ENCODE peak calls at places on chromosome 7, in nine cellular contexts. G is hepatocyte, Q is HEK293T, K is kidney glomerular epithelial cell, W is amygdala, H is H9, A is SK-N-MC, N is DND-41, V is NCI-H2029 treated with DMSO at 0.1 percent for 48 hours. J is an unnamed sample.

GRCh38 chr7:77903597-77903996 is 105.0 kb downstream of the PHTF2 start:
- DNase-seq in W (no peak), G (no peak), A (no peak), N (no peak), Q (peak), V (no peak), H (peak), K (no peak), J (peak)

GRCh38 chr7:11473220-11473619 is 358.8 kb downstream of the THSD7A start:
- DNase-seq in V (no peak), N (no peak), H (no peak), G (no peak), A (no peak), W (no peak), Q (no peak), K (no peak), J (no peak)

GRCh38 chr7:49099587-49100326 is 175.4 kb downstream of the CDC14C start:
- DNase-seq in Q (no peak), G (peak), W (no peak), A (no peak), H (no peak), N (no peak), V (no peak), K (no peak), J (peak)

GRCh38 chr7:25031432-25031831 is 51.5 kb upstream of the OSBPL3 start:
- DNase-seq in V (no peak), A (no peak), K (no peak), G (no peak), N (no peak), W (no peak), Q (no peak), H (no peak), J (peak)

GRCh38 chr7:30660331-30661255 is 21.7 kb downstream of the CRHR2 start:
- DNase-seq in W (no peak), N (no peak), Q (no peak), H (no peak), G (no peak), V (peak), K (no peak), A (no peak), J (peak)

GRCh38 chr7:18295781-18296417 is 199.7 kb upstream of the HDAC9 start:
- DNase-seq in V (no peak), Q (no peak), G (no peak), H (no peak), A (no peak), W (no peak), K (no peak), N (no peak), J (no peak)

GRCh38 chr7:13829914-13830603 is 159.4 kb downstream of the ETV1 start:
- DNase-seq in A (no peak), H (no peak), Q (no peak), V (no peak), K (no peak), G (peak), W (no peak), N (no peak), J (peak)

GRCh38 chr7:26376208-26376917 is 84.7 kb downstream of the SNX10 start:
- DNase-seq in V (no peak), W (peak), Q (peak), A (no peak), N (no peak), H (peak), G (peak), K (no peak), J (peak)

GRCh38 chr7:158407581-158408331 is 179.9 kb downstream of the PTPRN2 start:
- DNase-seq in K (no peak), V (no peak), A (peak), H (no peak), Q (peak), G (peak), N (no peak), W (no peak), J (peak)

GRCh38 chr7:101128040-101128834 is 1.3 kb downstream of the SERPINE1 start:
- DNase-seq in G (no peak), Q (peak), A (no peak), H (no peak), N (peak), K (no peak), W (no peak), V (no peak), J (peak)

GRCh38 chr7:148191391-148192076 is 399.0 kb upstream of the C7orf33 start:
- DNase-seq in K (no peak), G (no peak), A (no peak), N (no peak), W (no peak), H (no peak), V (peak), Q (no peak), J (peak)

GRCh38 chr7:45136106-45137060 is 21.2 kb upstream of the RAMP3 start:
- DNase-seq in N (peak), W (no peak), Q (peak), A (peak), V (peak), H (peak), G (peak), K (peak), J (peak)

GRCh38 chr7:31023877-31024276 is 28.2 kb upstream of the ADCYAP1R1 start:
- DNase-seq in H (no peak), V (no peak), A (no peak), G (no peak), K (no peak), N (peak), W (no peak), Q (no peak), J (no peak)

GRCh38 chr7:116399808-116400207 is 99.7 kb upstream of the CAV2 start:
- DNase-seq in G (peak), A (no peak), Q (no peak), K (peak), W (no peak), V (no peak), N (no peak), H (no peak), J (no peak)

GRCh38 chr7:150367187-150367510 is 1.5 kb upstream of the REPIN1 start:
- DNase-seq in A (no peak), W (no peak), V (peak), K (no peak), H (no peak), G (no peak), Q (no peak), N (peak), J (peak)

GRCh38 chr7:130982160-130982638 is 248.2 kb upstream of the KLF14 start:
- DNase-seq in A (no peak), Q (peak), V (peak), K (peak), H (no peak), G (peak), W (no peak), N (no peak), J (peak)

GRCh38 chr7:91653257-91653656 is 227.2 kb downstream of the MTERF1 start:
- DNase-seq in W (no peak), N (no peak), A (no peak), Q (no peak), H (no peak), K (no peak), G (no peak), V (no peak), J (no peak)

GRCh38 chr7:1455241-1455939 is 3.9 kb downstream of the MICALL2 start:
- DNase-seq in N (no peak), K (no peak), H (peak), W (no peak), V (peak), A (no peak), Q (no peak), G (peak), J (peak)

GRCh38 chr7:16268821-16269768 is 152.2 kb downstream of the CRPPA start:
- DNase-seq in H (no peak), N (no peak), Q (no peak), K (peak), A (no peak), W (no peak), G (peak), V (no peak), J (peak)